ENCODE peak calls at places on chromosomes 2 and 18, in nine cellular contexts. Q is HepG2, H is GM23338, F is PC-9, M is A673, E is fibroblast of lung, U is endothelial cell of umbilical vein, S is H1, N is K562. A is an unnamed sample.

GRCh38 chr18:48645427-48646002 is 106.7 kb downstream of the CTIF start:
- DNase-seq in Q (no peak), H (no peak), F (no peak), M (no peak), E (no peak), U (no peak), S (no peak), N (no peak), A (no peak)

GRCh38 chr18:27645929-27646328 is 460.8 kb upstream of the CHST9 start:
- DNase-seq in Q (no peak), H (no peak), F (no peak), M (no peak), E (peak), U (no peak), S (no peak), N (no peak), A (peak)

GRCh38 chr2:197803033-197803444 is 1.4 kb upstream of the PLCL1 start:
- DNase-seq in Q (peak), H (peak), F (no peak), M (peak), E (peak), U (peak), S (no peak), N (peak), A (peak)

GRCh38 chr2:44170337-44170736 is 1.7 kb downstream of the PPM1B start:
- DNase-seq in Q (peak), H (no peak), F (no peak), M (peak), E (peak), U (no peak), S (no peak), N (no peak), A (peak)

GRCh38 chr2:72920317-72921087 is 3.2 kb downstream of the EMX1 start:
- DNase-seq in Q (no peak), H (peak), F (no peak), M (peak), E (peak), U (peak), S (peak), N (no peak), A (peak)

GRCh38 chr2:127672341-127673303 is 2.7 kb downstream of the LIMS2 start:
- DNase-seq in Q (no peak), H (no peak), F (no peak), M (no peak), E (no peak), U (no peak), S (peak), N (no peak), A (no peak)

GRCh38 chr2:223056656-223057418 is 4.8 kb downstream of the KCNE4 start:
- DNase-seq in Q (no peak), H (no peak), F (no peak), M (no peak), E (peak), U (no peak), S (no peak), N (no peak), A (peak)

GRCh38 chr2:47870668-47871540 is 35.4 kb downstream of the FBXO11 start:
- DNase-seq in Q (no peak), H (no peak), F (no peak), M (no peak), E (peak), U (no peak), S (no peak), N (no peak), A (no peak)

GRCh38 chr2:105873721-105874120 is 129.0 kb downstream of the NCK2 start:
- DNase-seq in Q (peak), H (no peak), F (peak), M (no peak), E (peak), U (peak), S (no peak), N (peak), A (peak)

GRCh38 chr2:118371500-118371899 is 283.2 kb downstream of the INSIG2 start:
- DNase-seq in Q (peak), H (peak), F (no peak), M (peak), E (peak), U (no peak), S (peak), N (peak), A (peak)

GRCh38 chr18:9742588-9743131 is 34.6 kb downstream of the RAB31 start:
- DNase-seq in Q (no peak), H (no peak), F (peak), M (no peak), E (peak), U (peak), S (no peak), N (no peak), A (peak)

GRCh38 chr2:129144082-129144791 is 825.6 kb upstream of the HS6ST1 start:
- DNase-seq in Q (no peak), H (no peak), F (no peak), M (no peak), E (no peak), U (no peak), S (no peak), N (no peak), A (no peak)

GRCh38 chr2:196725882-196726281 is 73.6 kb downstream of the GTF3C3 start:
- DNase-seq in Q (no peak), H (no peak), F (no peak), M (no peak), E (no peak), U (no peak), S (no peak), N (no peak), A (no peak)

GRCh38 chr2:190927257-190927656 is 46.6 kb downstream of the GLS start:
- DNase-seq in Q (no peak), H (no peak), F (no peak), M (peak), E (peak), U (no peak), S (no peak), N (no peak), A (peak)

GRCh38 chr2:42386684-42387083 is 25.7 kb upstream of the COX7A2L start:
- DNase-seq in Q (peak), H (peak), F (no peak), M (peak), E (no peak), U (no peak), S (no peak), N (peak), A (no peak)

GRCh38 chr2:41879367-41879871 is 168.4 kb upstream of the PKDCC start:
- DNase-seq in Q (peak), H (no peak), F (no peak), M (no peak), E (peak), U (no peak), S (no peak), N (no peak), A (peak)

GRCh38 chr2:47072728-47073191 is 82.3 kb downstream of the STPG4 start:
- DNase-seq in Q (no peak), H (no peak), F (no peak), M (no peak), E (no peak), U (no peak), S (no peak), N (no peak), A (no peak)

GRCh38 chr2:172412996-172413492 is 14.3 kb upstream of the ITGA6 start:
- DNase-seq in Q (no peak), H (no peak), F (no peak), M (no peak), E (no peak), U (no peak), S (no peak), N (no peak), A (no peak)

GRCh38 chr2:54859997-54860701 is 136.7 kb downstream of the EML6 start:
- DNase-seq in Q (no peak), H (no peak), F (no peak), M (peak), E (peak), U (no peak), S (no peak), N (no peak), A (peak)

GRCh38 chr2:4673025-4673489 is 969.7 kb downstream of the DCDC2C start:
- DNase-seq in Q (peak), H (peak), F (no peak), M (peak), E (no peak), U (no peak), S (no peak), N (peak), A (no peak)

GRCh38 chr18:62869327-62869726 is 154.0 kb downstream of the PHLPP1 start:
- DNase-seq in Q (no peak), H (no peak), F (no peak), M (no peak), E (no peak), U (no peak), S (no peak), N (no peak), A (no peak)

GRCh38 chr2:132477962-132478361 is 61.4 kb downstream of the GPR39 start:
- DNase-seq in Q (no peak), H (no peak), F (no peak), M (peak), E (peak), U (no peak), S (no peak), N (no peak), A (peak)

GRCh38 chr2:219522111-219523030 is 8.1 kb downstream of the ASIC4 start:
- DNase-seq in Q (no peak), H (peak), F (peak), M (peak), E (peak), U (no peak), S (no peak), N (peak), A (peak)
- TF ChIP-seq EZH2 in Q (no peak), H (no peak), F (no peak), M (no peak), E (peak), U (peak), S (no peak), N (no peak), A (no peak)

DNA sequence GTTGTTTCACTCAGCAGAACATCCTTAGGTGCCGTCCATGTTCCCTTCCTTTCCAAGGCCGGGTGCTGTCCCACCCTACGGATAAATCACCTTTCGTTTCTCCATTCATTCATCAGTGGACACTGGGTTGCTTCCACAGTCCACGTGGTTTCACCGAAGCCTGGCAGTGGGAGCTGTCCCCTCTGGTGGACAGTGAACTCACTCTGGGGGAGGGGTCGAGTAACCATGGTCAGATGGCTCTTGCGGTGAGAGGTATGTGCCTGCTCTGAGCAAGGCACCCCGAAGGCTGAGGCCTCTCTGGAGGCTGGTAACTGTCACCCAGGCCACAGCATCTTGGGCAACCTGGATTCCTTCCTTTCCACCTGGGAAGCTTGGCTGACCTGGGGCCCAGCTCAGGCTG is 61.5 kb upstream of the TWIST2 start:
- DNase-seq in Q (no peak), H (no peak), F (no peak), M (no peak), E (no peak), U (no peak), S (no peak), N (no peak), A (no peak)
- H3K4me3 ChIP-seq in Q (no peak), H (no peak), F (no peak), M (no peak), E (no peak), U (no peak), S (no peak), N (no peak), A (no peak)

DNA sequence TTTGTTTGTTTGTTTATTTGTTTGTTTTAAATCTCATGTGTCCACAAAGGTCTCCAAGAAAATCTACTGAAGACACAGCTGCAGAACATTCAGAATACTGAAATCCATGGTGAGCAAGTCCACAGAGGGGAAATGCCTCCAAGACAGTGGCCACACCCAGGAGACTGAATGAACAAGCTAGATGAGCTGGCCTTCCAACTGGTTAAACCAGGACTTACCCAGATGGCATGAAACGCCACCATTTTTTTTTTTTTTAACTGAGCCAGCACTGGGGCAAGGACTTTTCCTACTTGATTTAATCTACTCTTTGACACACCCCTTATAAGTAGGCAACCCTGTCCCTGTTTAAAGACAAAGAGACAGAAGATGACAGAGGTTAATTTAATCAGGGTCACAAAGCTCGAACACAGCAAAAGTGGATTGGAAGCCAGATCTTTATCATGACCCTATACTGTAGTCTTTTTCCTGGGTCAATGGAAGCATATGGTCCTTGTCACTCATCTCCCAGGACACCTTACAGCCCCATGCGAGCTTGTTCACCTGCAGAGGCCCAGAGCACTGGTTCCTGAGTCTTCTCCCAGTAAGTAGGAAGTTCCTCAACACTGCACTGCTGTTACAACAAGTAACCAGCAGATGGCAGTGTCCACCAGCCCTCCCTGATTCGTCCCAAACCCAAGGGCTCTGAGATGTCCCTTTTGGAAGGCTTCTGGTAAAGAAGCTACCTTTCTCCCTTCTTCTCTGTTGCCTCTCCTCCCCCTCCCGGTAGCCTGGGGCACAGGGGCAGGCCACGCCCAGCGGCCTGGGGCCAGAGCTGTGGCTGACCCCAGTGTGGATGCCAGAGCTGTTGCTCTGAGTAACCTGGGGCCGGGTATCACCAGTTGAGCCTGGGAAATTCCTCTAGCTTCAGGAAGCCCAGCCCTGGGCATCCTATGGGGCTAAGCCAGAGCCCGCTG is 5.6 kb upstream of the GDF7 start:
- DNase-seq in Q (peak), H (peak), F (peak), M (peak), E (peak), U (peak), S (peak), N (peak), A (peak)
- TF ChIP-seq EZH2 in Q (peak), H (no peak), F (no peak), M (no peak), E (no peak), U (no peak), S (no peak), N (no peak), A (no peak)

GRCh38 chr2:205712983-205713531 is 30.8 kb downstream of the NRP2 start:
- DNase-seq in Q (no peak), H (no peak), F (no peak), M (peak), E (no peak), U (peak), S (no peak), N (no peak), A (no peak)

GRCh38 chr2:205714789-205715411 is 32.6 kb downstream of the NRP2 start:
- DNase-seq in Q (no peak), H (no peak), F (no peak), M (no peak), E (peak), U (no peak), S (no peak), N (no peak), A (peak)

GRCh38 chr2:205716126-205716525 is 33.8 kb downstream of the NRP2 start:
- DNase-seq in Q (no peak), H (peak), F (no peak), M (no peak), E (no peak), U (no peak), S (no peak), N (peak), A (no peak)

GRCh38 chr2:205712508-205712907 is 30.2 kb downstream of the NRP2 start:
- DNase-seq in Q (no peak), H (no peak), F (no peak), M (peak), E (peak), U (peak), S (no peak), N (no peak), A (peak)

DNA sequence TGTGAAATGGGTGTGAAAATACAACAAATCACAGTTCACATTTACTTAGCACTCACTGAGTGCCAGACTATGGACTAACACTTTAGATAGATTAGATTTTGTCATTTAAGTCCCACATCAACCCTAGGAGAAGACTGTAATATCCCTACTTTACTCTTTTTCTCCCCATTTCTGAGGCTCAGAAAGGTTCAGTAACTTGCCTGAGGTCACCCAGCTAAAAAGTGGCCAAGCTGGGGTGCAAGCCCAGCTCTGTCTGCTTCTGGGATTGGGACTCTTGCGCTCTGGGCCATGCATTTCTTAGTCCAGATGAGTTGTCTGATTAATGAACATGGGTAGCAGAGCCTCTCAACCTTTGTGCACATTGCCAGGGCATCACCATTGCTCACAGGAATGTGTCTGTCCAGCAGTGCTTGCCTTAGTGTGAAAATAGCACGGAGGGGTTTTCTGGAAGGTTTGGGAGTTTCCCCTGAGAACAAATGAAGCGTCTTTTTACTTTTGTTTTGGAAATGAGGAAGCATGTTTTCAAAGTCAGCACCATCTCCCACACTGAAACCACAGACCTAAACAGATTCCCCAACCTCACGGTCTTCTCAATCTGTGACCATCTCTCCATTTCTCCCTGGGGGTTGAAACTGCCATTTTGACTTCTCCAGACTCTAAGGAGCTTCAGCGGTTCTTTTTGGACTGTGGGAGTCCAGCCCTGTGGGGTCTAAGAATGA is 31.9 kb downstream of the NRP2 start:
- DNase-seq in Q (no peak), H (no peak), F (no peak), M (no peak), E (peak), U (no peak), S (no peak), N (no peak), A (peak)
- H3K4me3 ChIP-seq in Q (no peak), H (no peak), F (no peak), M (no peak), E (no peak), U (no peak), S (no peak), N (no peak), A (no peak)

GRCh38 chr2:66578853-66579158 is 143.9 kb downstream of the MEIS1 start:
- DNase-seq in Q (no peak), H (no peak), F (no peak), M (no peak), E (no peak), U (peak), S (no peak), N (no peak), A (no peak)
- TF ChIP-seq EZH2 in Q (no peak), H (peak), F (no peak), M (no peak), E (no peak), U (no peak), S (no peak), N (no peak), A (no peak)

GRCh38 chr2:145114726-145115125 is 594.8 kb upstream of the ZEB2 start:
- DNase-seq in Q (no peak), H (no peak), F (no peak), M (no peak), E (peak), U (peak), S (no peak), N (no peak), A (peak)

GRCh38 chr2:145108385-145108784 is 588.5 kb upstream of the ZEB2 start:
- DNase-seq in Q (peak), H (no peak), F (no peak), M (no peak), E (peak), U (no peak), S (no peak), N (no peak), A (peak)

GRCh38 chr2:145110668-145111067 is 590.7 kb upstream of the ZEB2 start:
- DNase-seq in Q (no peak), H (no peak), F (no peak), M (no peak), E (peak), U (peak), S (no peak), N (no peak), A (peak)

GRCh38 chr2:145106293-145106692 is 586.4 kb upstream of the ZEB2 start:
- DNase-seq in Q (no peak), H (no peak), F (no peak), M (no peak), E (no peak), U (no peak), S (no peak), N (no peak), A (no peak)

DNA sequence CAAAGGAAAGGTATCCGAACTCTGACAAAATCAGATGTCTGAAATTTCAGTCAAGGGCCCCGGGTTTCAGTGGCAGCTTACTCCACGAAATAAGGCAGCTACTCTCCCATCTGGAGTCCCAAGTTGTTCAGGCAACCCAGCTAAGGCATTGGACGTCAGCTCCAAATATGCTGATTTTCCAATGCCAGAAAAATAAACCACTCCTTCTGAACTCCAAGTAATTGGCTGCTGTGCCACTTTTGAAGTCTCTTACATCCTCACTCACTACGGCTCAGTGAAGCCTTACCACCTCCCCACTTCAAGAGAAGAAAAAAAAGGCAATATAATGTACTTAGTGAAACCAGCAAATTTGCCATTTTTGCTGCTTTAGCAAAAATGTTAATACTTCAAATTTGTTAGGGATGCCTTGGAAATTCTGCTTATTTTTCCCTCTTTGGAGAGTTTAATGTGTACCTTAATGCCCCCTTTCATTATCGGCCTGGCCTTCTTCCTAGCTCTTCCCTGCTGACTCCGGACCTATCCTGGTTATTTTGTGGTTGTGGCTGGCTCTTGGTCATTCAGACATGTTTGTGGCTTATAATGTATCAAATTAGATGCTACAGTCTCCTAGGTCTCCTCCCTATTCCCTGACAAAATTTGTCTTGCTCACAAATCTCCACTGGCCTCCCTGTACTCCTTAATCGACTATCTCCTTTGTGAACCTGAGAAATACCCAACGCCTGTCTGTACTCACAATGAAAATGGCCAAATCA is 589.2 kb upstream of the ZEB2 start:
- DNase-seq in Q (no peak), H (no peak), F (no peak), M (no peak), E (peak), U (no peak), S (no peak), N (no peak), A (no peak)
- H3K4me3 ChIP-seq in Q (no peak), H (no peak), F (no peak), M (no peak), E (no peak), U (no peak), S (no peak), N (no peak), A (no peak)

DNA sequence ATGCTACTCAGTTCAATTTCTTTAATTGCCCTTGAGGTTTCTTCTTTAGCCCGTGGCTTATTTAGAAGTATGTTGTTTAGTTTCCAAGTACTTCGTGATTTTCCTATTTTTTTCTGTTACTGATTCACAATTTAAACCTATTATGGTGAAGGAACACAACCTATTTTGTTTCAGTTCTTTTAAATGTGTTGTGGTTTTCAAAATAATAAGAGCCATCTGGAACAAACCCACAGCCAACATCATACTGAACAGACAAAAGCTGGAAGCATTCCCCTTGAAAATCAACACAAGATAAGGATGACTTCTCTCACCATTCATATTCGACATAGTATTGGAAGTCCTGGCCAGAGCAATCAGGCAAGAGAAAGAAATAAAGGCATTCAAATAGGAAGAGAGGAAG is 155.2 kb downstream of the GALNT1 start:
- DNase-seq in Q (no peak), H (no peak), F (no peak), M (no peak), E (peak), U (no peak), S (no peak), N (no peak), A (peak)
- TF ChIP-seq EZH2 in Q (no peak), H (no peak), F (no peak), M (no peak), E (no peak), U (no peak), S (no peak), N (no peak), A (no peak)